ENCODE peak calls at places on chromosomes 2 and 18, in four cellular contexts. One of them, this sample, is unnamed.

GRCh38 chr18:35491689-35492077 is 6.1 kb downstream of the INO80C start:
- DNase-seq in stomach: no peak
- DNase-seq in A549: no peak
- DNase-seq in HepG2: no peak
- DNase-seq in this sample: no peak

GRCh38 chr2:174788291-174788929 is 24.1 kb upstream of the CHRNA1 start:
- DNase-seq in stomach: no peak
- DNase-seq in A549: no peak
- DNase-seq in HepG2: no peak
- DNase-seq in this sample: peak

GRCh38 chr18:69031571-69032451 is 233.9 kb downstream of the CCDC102B start:
- DNase-seq in stomach: no peak
- DNase-seq in A549: no peak
- DNase-seq in HepG2: no peak
- DNase-seq in this sample: no peak

GRCh38 chr2:207136872-207137271 is 28.9 kb downstream of the KLF7 start:
- DNase-seq in stomach: no peak
- DNase-seq in A549: no peak
- DNase-seq in HepG2: peak
- DNase-seq in this sample: no peak

GRCh38 chr18:36544036-36544725 is 246.7 kb downstream of the FHOD3 start:
- DNase-seq in stomach: no peak
- DNase-seq in A549: no peak
- DNase-seq in HepG2: no peak
- DNase-seq in this sample: no peak

GRCh38 chr2:161217597-161218185 is 57.5 kb downstream of the TANK start:
- DNase-seq in stomach: no peak
- DNase-seq in A549: no peak
- DNase-seq in HepG2: no peak
- DNase-seq in this sample: no peak

GRCh38 chr2:69306897-69307695 is 79.9 kb downstream of the GFPT1 start:
- DNase-seq in stomach: peak
- DNase-seq in A549: peak
- DNase-seq in HepG2: peak
- DNase-seq in this sample: peak

GRCh38 chr2:236178921-236179652 is 10.9 kb upstream of the GBX2 start:
- DNase-seq in stomach: no peak
- DNase-seq in A549: no peak
- DNase-seq in HepG2: no peak
- DNase-seq in this sample: no peak

GRCh38 chr18:79645291-79645983 is 34.2 kb upstream of the CTDP1 start:
- DNase-seq in stomach: no peak
- DNase-seq in A549: no peak
- DNase-seq in HepG2: no peak
- DNase-seq in this sample: no peak

GRCh38 chr2:69969126-69969983 is 7.9 kb upstream of the ASPRV1 start:
- DNase-seq in stomach: no peak
- DNase-seq in A549: no peak
- DNase-seq in HepG2: peak
- DNase-seq in this sample: no peak

GRCh38 chr18:68734311-68734710 is 19.4 kb upstream of the TMX3 start:
- DNase-seq in stomach: no peak
- DNase-seq in A549: no peak
- DNase-seq in HepG2: no peak
- DNase-seq in this sample: peak

GRCh38 chr2:5596848-5597247 is 95.3 kb upstream of the SOX11 start:
- DNase-seq in stomach: no peak
- DNase-seq in A549: no peak
- DNase-seq in HepG2: no peak
- DNase-seq in this sample: no peak

GRCh38 chr2:216017365-216017764 is 4.0 kb upstream of the MREG start:
- DNase-seq in stomach: no peak
- DNase-seq in A549: no peak
- DNase-seq in HepG2: no peak
- DNase-seq in this sample: peak

GRCh38 chr18:8938817-8939216 is 163.7 kb upstream of the NDUFV2 start:
- DNase-seq in stomach: no peak
- DNase-seq in A549: no peak
- DNase-seq in HepG2: no peak
- DNase-seq in this sample: peak

GRCh38 chr2:136025057-136025973 is 39.9 kb upstream of the DARS1 start:
- DNase-seq in stomach: peak
- DNase-seq in A549: no peak
- DNase-seq in HepG2: no peak
- DNase-seq in this sample: peak

DNA sequence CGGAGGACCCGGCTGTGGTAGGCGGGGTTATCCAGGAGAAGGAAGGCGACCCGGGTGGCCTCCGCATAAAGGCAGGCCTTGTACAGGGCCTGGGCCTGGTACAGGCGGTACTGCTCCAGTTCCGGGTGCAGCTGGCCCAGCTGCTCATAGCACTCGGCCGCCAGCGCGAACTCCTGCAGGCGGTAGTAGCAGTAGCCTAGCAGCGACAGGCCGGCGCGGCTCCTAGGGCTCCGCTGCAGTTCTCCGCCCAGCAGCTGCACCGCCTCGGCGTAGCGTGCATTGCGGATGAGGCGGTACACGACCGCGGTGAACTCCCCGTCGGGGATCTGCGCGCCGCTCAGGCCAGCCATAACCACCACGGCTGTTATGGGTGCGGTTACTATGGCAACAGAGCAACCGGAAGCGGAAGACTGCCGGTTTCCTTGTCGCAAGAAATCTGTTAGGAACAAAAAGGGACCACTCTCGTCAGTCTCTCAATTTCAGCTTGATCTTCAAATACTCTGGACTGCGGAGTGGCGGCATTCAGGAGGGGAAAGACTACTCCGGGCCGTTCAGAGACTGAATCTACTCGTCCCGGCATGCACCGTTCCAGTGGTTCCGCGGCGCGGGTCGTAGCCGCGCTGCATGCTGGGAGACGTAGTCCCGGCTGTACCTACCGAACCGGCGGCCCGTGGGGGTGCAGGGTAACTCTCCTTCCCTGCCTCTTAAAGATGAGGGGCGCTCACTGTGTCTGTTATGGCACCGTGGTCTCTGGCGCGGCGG is 160.0 kb downstream of the AGPS start:
- DNase-seq in stomach: peak
- DNase-seq in A549: peak
- DNase-seq in HepG2: peak
- DNase-seq in this sample: peak
- TF ChIP-seq POLR2A in stomach: no peak
- TF ChIP-seq POLR2A in A549: peak
- TF ChIP-seq POLR2A in HepG2: peak
- TF ChIP-seq POLR2A in this sample: no peak

GRCh38 chr2:219209236-219209635 is 2.7 kb downstream of the ZFAND2B start:
- DNase-seq in stomach: no peak
- DNase-seq in A549: no peak
- DNase-seq in HepG2: no peak
- DNase-seq in this sample: no peak

GRCh38 chr2:219206442-219207253 is at the start of gene ZFAND2B:
- DNase-seq in stomach: peak
- DNase-seq in A549: peak
- DNase-seq in HepG2: peak
- DNase-seq in this sample: peak

GRCh38 chr2:219205981-219206441 is 571 bp upstream of the ZFAND2B start:
- DNase-seq in stomach: no peak
- DNase-seq in A549: no peak
- DNase-seq in HepG2: no peak
- DNase-seq in this sample: no peak

GRCh38 chr2:219207884-219208740 is 1.5 kb downstream of the ZFAND2B start:
- DNase-seq in stomach: no peak
- DNase-seq in A549: no peak
- DNase-seq in HepG2: peak
- DNase-seq in this sample: peak

GRCh38 chr2:219207254-219207883 is 787 bp downstream of the ZFAND2B start:
- DNase-seq in stomach: no peak
- DNase-seq in A549: no peak
- DNase-seq in HepG2: no peak
- DNase-seq in this sample: no peak
- TF ChIP-seq POLR2A in stomach: no peak
- TF ChIP-seq POLR2A in A549: no peak
- TF ChIP-seq POLR2A in HepG2: peak
- TF ChIP-seq POLR2A in this sample: no peak

GRCh38 chr2:96685285-96685591 is 42.7 kb downstream of the FER1L5 start:
- DNase-seq in stomach: no peak
- DNase-seq in A549: no peak
- DNase-seq in HepG2: no peak
- DNase-seq in this sample: no peak
- TF ChIP-seq POLR2A in stomach: no peak
- TF ChIP-seq POLR2A in A549: no peak
- TF ChIP-seq POLR2A in HepG2: no peak
- TF ChIP-seq POLR2A in this sample: no peak

GRCh38 chr2:17070711-17071110 is 405.1 kb upstream of the CYRIA start:
- DNase-seq in stomach: no peak
- DNase-seq in A549: no peak
- DNase-seq in HepG2: no peak
- DNase-seq in this sample: no peak

GRCh38 chr2:17068016-17068415 is 402.4 kb upstream of the CYRIA start:
- DNase-seq in stomach: no peak
- DNase-seq in A549: no peak
- DNase-seq in HepG2: no peak
- DNase-seq in this sample: no peak

GRCh38 chr2:17069564-17069963 is 403.9 kb upstream of the CYRIA start:
- DNase-seq in stomach: no peak
- DNase-seq in A549: no peak
- DNase-seq in HepG2: no peak
- DNase-seq in this sample: no peak

DNA sequence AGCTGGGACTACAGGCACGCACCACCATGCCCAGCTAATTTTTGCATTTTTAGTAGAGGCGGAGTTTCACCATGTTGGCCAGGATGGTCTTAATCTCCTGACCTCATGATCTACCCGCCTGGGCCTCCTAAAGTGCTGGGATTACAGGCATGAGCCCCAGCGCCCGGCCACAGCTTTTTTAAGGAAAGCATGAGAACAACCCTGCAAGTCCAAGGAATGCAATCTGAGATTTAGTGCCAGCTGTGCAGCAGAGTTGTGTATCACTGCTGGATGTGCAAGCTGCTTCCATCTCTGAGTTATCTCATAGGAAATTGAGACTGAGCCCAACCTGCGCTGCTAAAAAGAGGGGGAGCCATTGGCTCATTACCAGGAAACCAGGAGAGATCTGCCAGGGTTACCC is 399.9 kb upstream of the CYRIA start:
- DNase-seq in stomach: no peak
- DNase-seq in A549: no peak
- DNase-seq in HepG2: no peak
- DNase-seq in this sample: no peak
- TF ChIP-seq POLR2A in stomach: no peak
- TF ChIP-seq POLR2A in A549: no peak
- TF ChIP-seq POLR2A in HepG2: no peak
- TF ChIP-seq POLR2A in this sample: no peak

DNA sequence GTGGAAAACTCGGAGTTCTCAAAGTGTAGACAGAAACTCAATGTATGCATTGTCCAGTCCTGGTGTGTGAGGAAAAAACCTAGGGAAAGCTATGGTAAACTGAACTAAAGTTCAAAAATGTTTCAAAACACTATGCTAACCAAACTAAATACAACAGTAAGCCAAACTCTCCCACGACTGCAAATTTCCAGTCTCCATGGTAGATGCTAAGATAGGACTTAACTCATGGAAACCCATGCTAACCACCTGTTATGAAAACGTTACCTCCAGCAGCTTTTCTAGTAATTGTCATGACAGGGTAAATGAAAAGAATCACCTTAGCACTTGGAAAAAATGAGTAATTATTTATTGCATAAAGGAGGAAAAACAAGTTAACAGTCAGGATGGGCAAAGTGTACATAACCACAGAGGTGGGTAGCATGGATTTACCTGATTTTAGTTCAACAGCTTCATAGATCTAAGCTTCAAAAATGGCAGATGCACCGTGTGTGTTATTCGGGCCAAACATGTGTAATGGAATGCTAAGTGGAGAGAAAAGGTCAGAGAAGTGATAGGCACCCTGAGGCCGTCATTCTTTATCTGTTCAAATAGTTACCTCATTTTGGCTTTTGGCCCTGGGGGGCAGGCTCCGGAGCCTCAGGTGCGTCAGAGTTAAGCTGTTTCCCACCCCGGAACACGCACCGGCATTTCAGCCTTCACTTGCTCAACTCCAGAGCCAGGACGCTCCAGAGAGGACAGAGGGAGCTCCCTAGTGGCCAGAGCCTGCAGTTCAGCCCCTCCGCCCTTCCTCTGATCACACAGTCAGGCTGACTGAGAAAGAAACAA is 135.5 kb upstream of the EPC2 start:
- DNase-seq in stomach: peak
- DNase-seq in A549: peak
- DNase-seq in HepG2: peak
- DNase-seq in this sample: peak
- TF ChIP-seq POLR2A in stomach: no peak
- TF ChIP-seq POLR2A in A549: no peak
- TF ChIP-seq POLR2A in HepG2: peak
- TF ChIP-seq POLR2A in this sample: no peak

GRCh38 chr2:10385501-10385900 is 62.6 kb downstream of the ODC1 start:
- DNase-seq in stomach: no peak
- DNase-seq in A549: no peak
- DNase-seq in HepG2: no peak
- DNase-seq in this sample: no peak
- TF ChIP-seq POLR2A in stomach: no peak
- TF ChIP-seq POLR2A in A549: no peak
- TF ChIP-seq POLR2A in HepG2: no peak
- TF ChIP-seq POLR2A in this sample: no peak

DNA sequence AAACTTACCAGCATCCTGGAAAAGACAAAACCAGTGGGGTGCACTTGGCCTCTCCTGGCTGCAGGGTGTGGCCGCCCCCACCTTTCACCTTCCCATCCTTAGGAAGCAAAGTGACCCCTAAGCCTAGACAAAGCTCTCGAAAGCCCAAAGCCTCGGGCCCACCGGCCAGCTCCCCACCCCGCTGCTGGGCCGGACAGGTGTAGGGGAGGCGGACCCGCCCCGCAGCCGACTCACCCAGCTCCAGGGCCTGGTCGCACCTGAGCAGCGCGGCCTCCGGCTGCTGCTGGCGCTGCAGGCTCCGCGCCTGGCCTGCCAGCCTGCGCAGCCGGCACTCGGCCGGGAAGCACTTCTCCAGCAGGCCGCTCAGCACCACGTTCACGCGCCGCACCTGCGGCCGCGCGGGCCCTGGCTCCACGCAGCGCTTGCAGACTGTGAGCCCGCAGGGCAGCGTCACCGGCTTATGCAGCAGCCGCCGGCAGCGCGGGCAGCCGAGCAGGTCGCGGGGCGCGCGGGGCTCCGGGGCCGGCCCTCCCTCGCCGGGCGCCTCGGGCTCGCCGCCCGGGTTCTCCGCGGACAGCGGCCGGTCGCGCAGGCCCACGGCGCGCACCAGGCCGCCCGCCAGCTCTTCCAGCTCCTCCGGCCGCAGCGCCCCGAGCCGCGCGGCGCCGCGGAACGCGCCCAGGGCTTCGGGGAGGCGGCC is 970 bp downstream of the LONRF2 start:
- DNase-seq in stomach: peak
- DNase-seq in A549: peak
- DNase-seq in HepG2: no peak
- DNase-seq in this sample: peak
- TF ChIP-seq POLR2A in stomach: no peak
- TF ChIP-seq POLR2A in A549: peak
- TF ChIP-seq POLR2A in HepG2: no peak
- TF ChIP-seq POLR2A in this sample: no peak